ENCODE peak calls at places on chromosomes 11 and 22, in seven cellular contexts. One of them, this sample, is unnamed.

GRCh38 chr11:46239801-46240061 is 37.7 kb upstream of the CREB3L1 start:
- DNase-seq in progenitor cell of endocrine pancreas: no peak
- DNase-seq in transverse colon: no peak
- DNase-seq in pancreas: peak
- DNase-seq in fibroblast of the aortic adventitia: peak
- DNase-seq in fibroblast of pulmonary artery: peak
- DNase-seq in PC-9: no peak
- DNase-seq in this sample: no peak

GRCh38 chr11:85821636-85822035 is 10.7 kb upstream of the SYTL2 start:
- DNase-seq in progenitor cell of endocrine pancreas: no peak
- DNase-seq in fibroblast of pulmonary artery: peak
- DNase-seq in transverse colon: peak
- DNase-seq in PC-9: no peak
- DNase-seq in fibroblast of the aortic adventitia: peak
- DNase-seq in pancreas: peak
- DNase-seq in this sample: peak

GRCh38 chr11:124717786-124718634 is 21.7 kb upstream of the NRGN start:
- DNase-seq in pancreas: no peak
- DNase-seq in transverse colon: no peak
- DNase-seq in PC-9: no peak
- DNase-seq in progenitor cell of endocrine pancreas: no peak
- DNase-seq in fibroblast of the aortic adventitia: peak
- DNase-seq in fibroblast of pulmonary artery: peak
- DNase-seq in this sample: peak

GRCh38 chr11:9566561-9567063 is 6.9 kb upstream of the WEE1 start:
- DNase-seq in pancreas: no peak
- DNase-seq in transverse colon: no peak
- DNase-seq in progenitor cell of endocrine pancreas: no peak
- DNase-seq in fibroblast of pulmonary artery: peak
- DNase-seq in fibroblast of the aortic adventitia: peak
- DNase-seq in PC-9: no peak
- DNase-seq in this sample: peak

GRCh38 chr22:19110064-19110458 is 12.2 kb downstream of the DGCR2 start:
- DNase-seq in PC-9: no peak
- DNase-seq in pancreas: no peak
- DNase-seq in transverse colon: no peak
- DNase-seq in fibroblast of the aortic adventitia: no peak
- DNase-seq in progenitor cell of endocrine pancreas: no peak
- DNase-seq in fibroblast of pulmonary artery: no peak
- DNase-seq in this sample: no peak

GRCh38 chr11:72569966-72570892 is 104.0 kb downstream of the PDE2A start:
- DNase-seq in transverse colon: no peak
- DNase-seq in fibroblast of the aortic adventitia: peak
- DNase-seq in PC-9: peak
- DNase-seq in pancreas: no peak
- DNase-seq in progenitor cell of endocrine pancreas: no peak
- DNase-seq in fibroblast of pulmonary artery: peak
- DNase-seq in this sample: peak

GRCh38 chr11:36713715-36714114 is 115.7 kb upstream of the RAG2 start:
- DNase-seq in fibroblast of the aortic adventitia: no peak
- DNase-seq in PC-9: no peak
- DNase-seq in transverse colon: peak
- DNase-seq in pancreas: no peak
- DNase-seq in fibroblast of pulmonary artery: no peak
- DNase-seq in progenitor cell of endocrine pancreas: no peak
- DNase-seq in this sample: no peak

GRCh38 chr11:81548123-81548522 is 1185.5 kb downstream of the FAM181B start:
- DNase-seq in fibroblast of the aortic adventitia: no peak
- DNase-seq in PC-9: no peak
- DNase-seq in pancreas: no peak
- DNase-seq in progenitor cell of endocrine pancreas: no peak
- DNase-seq in fibroblast of pulmonary artery: no peak
- DNase-seq in transverse colon: no peak
- DNase-seq in this sample: no peak

GRCh38 chr11:125941606-125942275 is 4.1 kb upstream of the VSIG10L2 start:
- DNase-seq in progenitor cell of endocrine pancreas: peak
- DNase-seq in PC-9: peak
- DNase-seq in pancreas: peak
- DNase-seq in fibroblast of pulmonary artery: peak
- DNase-seq in transverse colon: peak
- DNase-seq in fibroblast of the aortic adventitia: peak
- DNase-seq in this sample: peak

GRCh38 chr11:77590194-77590591 is 440 bp downstream of the AQP11 start:
- DNase-seq in transverse colon: peak
- DNase-seq in progenitor cell of endocrine pancreas: peak
- DNase-seq in PC-9: no peak
- DNase-seq in fibroblast of pulmonary artery: peak
- DNase-seq in fibroblast of the aortic adventitia: peak
- DNase-seq in pancreas: no peak
- DNase-seq in this sample: peak

GRCh38 chr11:73578786-73579185 is 19.1 kb downstream of the FAM168A start:
- DNase-seq in PC-9: peak
- DNase-seq in pancreas: no peak
- DNase-seq in progenitor cell of endocrine pancreas: no peak
- DNase-seq in fibroblast of pulmonary artery: no peak
- DNase-seq in transverse colon: no peak
- DNase-seq in fibroblast of the aortic adventitia: no peak
- DNase-seq in this sample: no peak

GRCh38 chr22:33829549-33830280 is 90.6 kb downstream of the LARGE1 start:
- DNase-seq in PC-9: no peak
- DNase-seq in pancreas: no peak
- DNase-seq in transverse colon: no peak
- DNase-seq in progenitor cell of endocrine pancreas: no peak
- DNase-seq in fibroblast of the aortic adventitia: no peak
- DNase-seq in fibroblast of pulmonary artery: no peak
- DNase-seq in this sample: no peak

GRCh38 chr11:37811349-37811748 is 1213.3 kb upstream of the RAG2 start:
- DNase-seq in fibroblast of the aortic adventitia: no peak
- DNase-seq in fibroblast of pulmonary artery: no peak
- DNase-seq in transverse colon: no peak
- DNase-seq in progenitor cell of endocrine pancreas: no peak
- DNase-seq in PC-9: no peak
- DNase-seq in pancreas: no peak
- DNase-seq in this sample: no peak

GRCh38 chr11:38089728-38090127 is 1491.7 kb upstream of the RAG2 start:
- DNase-seq in fibroblast of pulmonary artery: peak
- DNase-seq in pancreas: no peak
- DNase-seq in PC-9: peak
- DNase-seq in fibroblast of the aortic adventitia: peak
- DNase-seq in transverse colon: no peak
- DNase-seq in progenitor cell of endocrine pancreas: no peak
- DNase-seq in this sample: peak

GRCh38 chr11:121572581-121573059 is 119.9 kb upstream of the SORL1-AS1 start:
- DNase-seq in transverse colon: no peak
- DNase-seq in fibroblast of pulmonary artery: no peak
- DNase-seq in progenitor cell of endocrine pancreas: no peak
- DNase-seq in fibroblast of the aortic adventitia: no peak
- DNase-seq in pancreas: no peak
- DNase-seq in PC-9: no peak
- DNase-seq in this sample: no peak

GRCh38 chr11:12525466-12526055 is 148.2 kb downstream of the PARVA start:
- DNase-seq in transverse colon: no peak
- DNase-seq in PC-9: no peak
- DNase-seq in progenitor cell of endocrine pancreas: no peak
- DNase-seq in pancreas: no peak
- DNase-seq in fibroblast of the aortic adventitia: no peak
- DNase-seq in fibroblast of pulmonary artery: no peak
- DNase-seq in this sample: no peak

GRCh38 chr11:100825610-100826009 is 138.5 kb downstream of the ARHGAP42 start:
- DNase-seq in fibroblast of the aortic adventitia: no peak
- DNase-seq in fibroblast of pulmonary artery: no peak
- DNase-seq in progenitor cell of endocrine pancreas: no peak
- DNase-seq in PC-9: no peak
- DNase-seq in transverse colon: no peak
- DNase-seq in pancreas: no peak
- DNase-seq in this sample: no peak

GRCh38 chr11:35579557-35580396 is 38.5 kb upstream of the FJX1 start:
- DNase-seq in fibroblast of pulmonary artery: peak
- DNase-seq in PC-9: peak
- DNase-seq in pancreas: no peak
- DNase-seq in progenitor cell of endocrine pancreas: no peak
- DNase-seq in transverse colon: no peak
- DNase-seq in fibroblast of the aortic adventitia: peak
- DNase-seq in this sample: peak

DNA sequence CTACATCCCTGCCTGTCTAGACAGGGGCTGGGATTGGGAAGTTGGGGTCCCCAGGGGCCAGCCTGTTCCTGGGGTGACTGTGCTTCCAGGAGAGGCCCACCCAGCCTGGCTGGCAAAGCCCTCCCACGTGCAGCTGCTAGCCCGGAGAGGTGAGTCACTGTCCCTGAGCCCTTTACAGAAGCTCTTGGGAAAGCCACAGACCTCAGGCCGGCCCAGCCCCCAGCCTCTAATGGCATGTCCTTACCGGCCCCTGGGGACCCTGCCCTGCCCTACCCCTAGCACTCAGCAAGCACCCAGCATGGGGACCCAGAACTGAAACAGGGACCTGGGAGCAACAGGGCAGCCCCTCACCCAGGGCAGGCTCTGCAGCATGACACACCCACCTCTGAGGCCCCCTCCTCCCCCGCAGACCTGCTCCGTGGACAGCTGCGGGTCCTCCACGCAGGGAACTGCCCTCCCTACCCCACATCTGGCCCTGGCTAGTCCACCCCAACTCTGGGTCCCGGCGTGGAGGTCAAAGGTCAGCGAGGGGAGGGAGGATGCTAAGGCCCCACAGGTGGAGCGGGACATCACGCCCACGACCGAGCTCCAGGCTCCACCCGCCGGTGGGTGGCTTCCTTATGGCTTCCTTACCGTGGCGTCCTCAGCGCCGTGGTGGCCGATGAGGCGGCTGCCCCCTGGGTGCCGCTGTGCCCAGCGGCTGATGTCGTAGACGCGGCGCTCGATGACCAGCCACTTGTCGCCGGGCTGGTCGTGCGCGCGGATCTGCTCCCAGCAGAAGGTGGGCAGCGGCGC is 612 bp downstream of the FADS3 start:
- DNase-seq in fibroblast of pulmonary artery: peak
- DNase-seq in transverse colon: peak
- DNase-seq in PC-9: peak
- DNase-seq in pancreas: peak
- DNase-seq in fibroblast of the aortic adventitia: peak
- DNase-seq in progenitor cell of endocrine pancreas: peak
- DNase-seq in this sample: peak
- TF ChIP-seq CTCF in fibroblast of pulmonary artery: no peak
- TF ChIP-seq CTCF in transverse colon: no peak
- TF ChIP-seq CTCF in PC-9: peak
- TF ChIP-seq CTCF in pancreas: no peak
- TF ChIP-seq CTCF in fibroblast of the aortic adventitia: peak
- TF ChIP-seq CTCF in progenitor cell of endocrine pancreas: peak
- TF ChIP-seq CTCF in this sample: peak

GRCh38 chr22:37177221-37177620 is 10.8 kb downstream of the C1QTNF6 start:
- DNase-seq in pancreas: no peak
- DNase-seq in fibroblast of pulmonary artery: no peak
- DNase-seq in progenitor cell of endocrine pancreas: no peak
- DNase-seq in fibroblast of the aortic adventitia: no peak
- DNase-seq in PC-9: no peak
- DNase-seq in transverse colon: no peak
- DNase-seq in this sample: no peak

GRCh38 chr22:37174964-37175363 is 13.1 kb downstream of the C1QTNF6 start:
- DNase-seq in transverse colon: no peak
- DNase-seq in PC-9: no peak
- DNase-seq in fibroblast of pulmonary artery: no peak
- DNase-seq in pancreas: no peak
- DNase-seq in progenitor cell of endocrine pancreas: no peak
- DNase-seq in fibroblast of the aortic adventitia: no peak
- DNase-seq in this sample: no peak

GRCh38 chr22:37175414-37176144 is 12.5 kb downstream of the C1QTNF6 start:
- DNase-seq in PC-9: no peak
- DNase-seq in fibroblast of pulmonary artery: no peak
- DNase-seq in transverse colon: no peak
- DNase-seq in pancreas: no peak
- DNase-seq in progenitor cell of endocrine pancreas: no peak
- DNase-seq in fibroblast of the aortic adventitia: no peak
- DNase-seq in this sample: no peak

GRCh38 chr22:37177755-37178154 is 10.3 kb downstream of the C1QTNF6 start:
- DNase-seq in PC-9: no peak
- DNase-seq in pancreas: no peak
- DNase-seq in fibroblast of pulmonary artery: no peak
- DNase-seq in progenitor cell of endocrine pancreas: no peak
- DNase-seq in transverse colon: no peak
- DNase-seq in fibroblast of the aortic adventitia: no peak
- DNase-seq in this sample: no peak

GRCh38 chr22:37176464-37177061 is 11.5 kb downstream of the C1QTNF6 start:
- DNase-seq in transverse colon: peak
- DNase-seq in fibroblast of the aortic adventitia: peak
- DNase-seq in fibroblast of pulmonary artery: peak
- DNase-seq in pancreas: no peak
- DNase-seq in progenitor cell of endocrine pancreas: no peak
- DNase-seq in PC-9: no peak
- DNase-seq in this sample: peak
- TF ChIP-seq CTCF in transverse colon: no peak
- TF ChIP-seq CTCF in fibroblast of the aortic adventitia: no peak
- TF ChIP-seq CTCF in fibroblast of pulmonary artery: no peak
- TF ChIP-seq CTCF in pancreas: no peak
- TF ChIP-seq CTCF in progenitor cell of endocrine pancreas: no peak
- TF ChIP-seq CTCF in PC-9: no peak
- TF ChIP-seq CTCF in this sample: no peak

DNA sequence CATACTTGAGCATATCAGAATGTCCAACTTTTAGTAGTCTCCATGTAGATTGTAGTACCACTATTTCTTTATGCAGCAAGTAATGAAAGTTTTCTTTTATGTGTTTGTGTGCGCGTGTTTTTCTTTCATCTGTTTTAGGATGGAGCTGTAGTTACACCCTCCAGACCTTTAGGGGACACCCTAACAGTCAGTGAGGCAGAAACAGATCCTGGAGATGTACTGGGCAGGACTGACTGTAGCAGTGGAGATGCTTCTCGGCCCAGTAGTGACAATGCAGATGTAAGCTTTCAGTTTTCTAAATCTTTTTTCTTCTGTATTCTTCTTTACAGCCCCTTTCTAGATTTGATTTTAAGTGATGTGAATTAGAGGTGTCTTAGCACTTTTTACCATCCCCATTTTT is 79.9 kb upstream of the GRIK4 start:
- DNase-seq in progenitor cell of endocrine pancreas: no peak
- DNase-seq in fibroblast of pulmonary artery: peak
- DNase-seq in PC-9: peak
- DNase-seq in fibroblast of the aortic adventitia: no peak
- DNase-seq in transverse colon: no peak
- DNase-seq in pancreas: no peak
- DNase-seq in this sample: peak
- TF ChIP-seq CTCF in progenitor cell of endocrine pancreas: no peak
- TF ChIP-seq CTCF in fibroblast of pulmonary artery: peak
- TF ChIP-seq CTCF in PC-9: no peak
- TF ChIP-seq CTCF in fibroblast of the aortic adventitia: peak
- TF ChIP-seq CTCF in transverse colon: no peak
- TF ChIP-seq CTCF in pancreas: no peak
- TF ChIP-seq CTCF in this sample: peak

DNA sequence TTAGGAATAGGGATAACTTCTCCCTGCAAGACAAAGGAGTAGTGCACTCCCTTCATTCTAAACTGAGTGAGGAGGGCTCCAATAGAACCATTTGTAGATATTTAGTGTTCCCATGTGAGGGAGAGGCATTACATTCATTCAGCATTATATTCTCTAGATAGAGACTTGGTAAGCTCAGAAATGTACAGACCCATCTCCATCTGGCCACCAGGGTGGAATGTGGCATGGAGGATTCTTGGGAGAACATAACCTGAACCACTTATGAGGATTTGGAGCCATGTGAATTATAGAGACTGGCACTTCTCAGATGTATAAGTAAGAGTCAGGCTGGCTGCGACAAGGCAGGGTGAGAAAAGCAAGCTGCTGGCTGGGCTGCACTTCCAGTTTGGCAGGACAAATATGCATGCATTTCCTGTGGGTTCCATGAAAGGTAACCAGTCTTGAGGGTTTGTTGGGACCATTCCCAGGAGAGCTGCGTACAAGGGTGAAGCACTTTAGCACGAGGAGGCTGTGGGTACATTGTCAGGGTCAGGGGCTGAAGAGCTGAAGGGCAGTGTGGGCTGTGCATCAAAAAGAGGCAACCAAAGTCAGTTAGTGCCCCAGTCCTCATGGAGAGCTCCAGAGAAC is 9.2 kb downstream of the RRP8 start:
- DNase-seq in progenitor cell of endocrine pancreas: no peak
- DNase-seq in pancreas: no peak
- DNase-seq in fibroblast of the aortic adventitia: no peak
- DNase-seq in PC-9: no peak
- DNase-seq in fibroblast of pulmonary artery: no peak
- DNase-seq in transverse colon: no peak
- DNase-seq in this sample: no peak
- TF ChIP-seq CTCF in progenitor cell of endocrine pancreas: no peak
- TF ChIP-seq CTCF in pancreas: no peak
- TF ChIP-seq CTCF in fibroblast of the aortic adventitia: no peak
- TF ChIP-seq CTCF in PC-9: no peak
- TF ChIP-seq CTCF in fibroblast of pulmonary artery: peak
- TF ChIP-seq CTCF in transverse colon: no peak
- TF ChIP-seq CTCF in this sample: no peak